ENCODE peak calls at places on chromosomes 4 and X, in eight cellular contexts. W is AG09309, O is GM12865, S is HCT116, B is psoas muscle, J is tibial artery, P is SJSA1, L is thyroid gland. I is an unnamed sample.

GRCh38 chr4:91243132-91243531 is 1060.6 kb upstream of the GRID2 start:
- DNase-seq in W (no peak), L (peak; percentile 87), S (no peak), B (no peak), O (no peak), J (no peak), P (no peak), I (no peak)

GRCh38 chr4:77821775-77822174 is 2.6 kb upstream of the CNOT6L start:
- DNase-seq in W (no peak), L (no peak), B (no peak), P (no peak), O (peak; percentile 42), J (no peak), S (no peak), I (no peak)

GRCh38 chr4:48483006-48483776 is at the start of gene SLC10A4:
- DNase-seq in P (no peak), L (peak; percentile 14), J (no peak), W (no peak), S (no peak), B (peak; percentile 18), O (no peak), I (no peak)

GRCh38 chrX:37378399-37378798 is 29.2 kb downstream of the PRRG1 start:
- DNase-seq in S (no peak), L (no peak), O (no peak), J (no peak), P (no peak), B (no peak), W (no peak), I (no peak)

GRCh38 chrX:2701600-2701999 is 10.5 kb downstream of the CD99 start:
- DNase-seq in O (no peak), L (no peak), S (no peak), P (no peak), J (no peak), B (no peak), W (no peak), I (no peak)

GRCh38 chr4:5760246-5760645 is 49.2 kb downstream of the EVC start:
- DNase-seq in J (no peak), P (no peak), S (no peak), W (no peak), L (no peak), O (no peak), B (no peak), I (no peak)

GRCh38 chr4:766152-766515 is 59.8 kb downstream of the CPLX1 start:
- DNase-seq in J (no peak), W (no peak), L (no peak), P (no peak), O (no peak), B (peak; percentile 14), S (no peak), I (no peak)

GRCh38 chr4:94446386-94446785 is 5.4 kb upstream of the PDLIM5 start:
- DNase-seq in L (no peak), O (no peak), J (no peak), B (no peak), P (no peak), S (no peak), W (peak; percentile 73), I (no peak)

GRCh38 chrX:13906103-13906502 is 89.2 kb upstream of the GPM6B start:
- DNase-seq in S (no peak), B (no peak), L (no peak), J (no peak), O (peak; percentile 1), W (no peak), P (no peak), I (no peak)

GRCh38 chr4:2537011-2537830 is 774 bp downstream of the FAM193A start:
- DNase-seq in S (no peak), W (no peak), B (peak; percentile 61), J (peak; percentile 26), L (peak; percentile 58), O (peak; percentile 67), P (no peak), I (no peak)

GRCh38 chrX:154734101-154734781 is 16.6 kb downstream of the GAB3 start:
- DNase-seq in B (peak; percentile 21), O (no peak), P (peak; percentile 44), L (peak; percentile 60), W (no peak), S (no peak), J (peak; percentile 46), I (no peak)

GRCh38 chr4:5051210-5051691 is at the start of gene STK32B:
- DNase-seq in O (peak; percentile 20), W (peak; percentile 40), L (peak; percentile 35), P (peak; percentile 69), S (no peak), B (peak; percentile 63), J (peak; percentile 62), I (peak; percentile 57)

GRCh38 chr4:173522874-173523395 is 7.1 kb downstream of the HAND2 start:
- DNase-seq in B (no peak), W (no peak), S (no peak), O (no peak), L (no peak), J (no peak), P (no peak), I (no peak)

GRCh38 chr4:173520921-173521473 is 9.0 kb downstream of the HAND2 start:
- DNase-seq in L (no peak), S (no peak), J (peak; percentile 21), W (no peak), P (no peak), B (no peak), O (no peak), I (no peak)

GRCh38 chr4:173519130-173520101 is 10.6 kb downstream of the HAND2 start:
- DNase-seq in J (no peak), W (no peak), S (no peak), L (no peak), O (no peak), P (no peak), B (no peak), I (no peak)

GRCh38 chr4:173522160-173522873 is 7.7 kb downstream of the HAND2 start:
- DNase-seq in O (no peak), L (peak; percentile 58), B (peak; percentile 81), S (no peak), J (peak; percentile 85), W (peak; percentile 54), P (no peak), I (no peak)

GRCh38 chr4:173521474-173522159 is 8.4 kb downstream of the HAND2 start:
- DNase-seq in L (no peak), P (no peak), W (no peak), J (peak; percentile 39), B (no peak), S (no peak), O (no peak), I (no peak)
- H3K4me3 ChIP-seq in L (peak overlapping the region; percentile 26), P (no peak overlapping the region), W (peak overlapping the region; percentile 24), J (peak overlapping the region; percentile 61), B (peak overlapping the region; percentile 65), S (no peak overlapping the region), O (no peak overlapping the region), I (peak overlapping the region; percentile 4)

GRCh38 chrX:153667281-153667831 is 6.3 kb downstream of the PNCK start:
- DNase-seq in O (no peak), B (no peak), S (no peak), J (no peak), P (no peak), W (no peak), L (no peak), I (no peak)
- H3K4me3 ChIP-seq in O (no peak overlapping the region), B (no peak overlapping the region), S (peak overlapping the region; percentile 30), J (no peak overlapping the region), P (no peak overlapping the region), W (peak overlapping the region; percentile 31), L (no peak overlapping the region), I (no peak overlapping the region)

GRCh38 chr4:158777423-158777822 is 8.6 kb downstream of the FNIP2 start:
- DNase-seq in S (no peak), L (no peak), P (no peak), W (no peak), J (no peak), O (no peak), B (no peak), I (no peak)
- H3K4me3 ChIP-seq in S (no peak overlapping the region), L (no peak overlapping the region), P (no peak overlapping the region), W (no peak overlapping the region), J (no peak overlapping the region), O (no peak overlapping the region), B (no peak overlapping the region), I (no peak overlapping the region)

GRCh38 chr4:170052919-170053318 is 26.7 kb upstream of the MFAP3L start:
- DNase-seq in L (no peak), S (no peak), B (no peak), W (no peak), O (no peak), J (no peak), P (no peak), I (no peak)

GRCh38 chr4:170047774-170048354 is 21.7 kb upstream of the MFAP3L start:
- DNase-seq in O (peak; percentile 68), P (no peak), W (peak; percentile 31), L (peak; percentile 64), J (peak; percentile 33), S (peak; percentile 57), B (no peak), I (peak; percentile 62)

GRCh38 chr4:170049793-170050192 is 23.6 kb upstream of the MFAP3L start:
- DNase-seq in P (no peak), L (no peak), B (no peak), S (no peak), W (no peak), O (no peak), J (no peak), I (no peak)

DNA sequence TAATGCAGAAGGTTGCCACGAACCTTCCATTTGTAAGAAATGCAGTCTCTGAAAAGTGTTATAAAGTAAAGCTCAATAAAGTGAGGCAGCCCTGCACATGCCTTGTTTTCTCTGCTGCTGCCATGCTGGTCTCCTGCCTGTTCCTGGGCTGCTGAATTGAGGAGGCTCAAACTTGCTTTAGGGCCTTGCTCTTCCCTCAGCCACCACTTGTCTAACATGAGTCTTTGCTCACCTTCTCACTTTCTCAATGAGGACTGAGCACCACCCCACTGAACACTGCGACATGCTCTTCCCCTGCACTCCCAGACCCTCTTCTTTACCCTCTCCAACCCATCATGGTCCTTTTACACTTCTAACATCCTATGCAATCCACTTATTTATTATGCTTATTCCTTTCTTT is 25.2 kb upstream of the MFAP3L start:
- DNase-seq in B (no peak), W (no peak), L (no peak), S (no peak), J (no peak), P (no peak), O (no peak), I (no peak)
- H3K4me3 ChIP-seq in B (no peak overlapping the region), W (no peak overlapping the region), L (no peak overlapping the region), S (no peak overlapping the region), J (no peak overlapping the region), P (no peak overlapping the region), O (no peak overlapping the region), I (no peak overlapping the region)

GRCh38 chr4:92307156-92307555 is 3.4 kb downstream of the GRID2 start:
- DNase-seq in B (no peak), J (no peak), L (no peak), W (no peak), S (no peak), P (no peak), O (no peak), I (no peak)

GRCh38 chr4:92307886-92308285 is 4.1 kb downstream of the GRID2 start:
- DNase-seq in W (no peak), P (no peak), S (no peak), B (no peak), J (no peak), O (no peak), L (no peak), I (no peak)

GRCh38 chr4:92305148-92305877 is 1.5 kb downstream of the GRID2 start:
- DNase-seq in P (peak; percentile 45), S (peak; percentile 22), W (no peak), B (peak; percentile 13), O (peak; percentile 3), L (peak; percentile 58), J (no peak), I (peak; percentile 93)

GRCh38 chr4:92304636-92305035 is 870 bp downstream of the GRID2 start:
- DNase-seq in S (no peak), J (no peak), O (no peak), W (no peak), P (no peak), B (no peak), L (no peak), I (no peak)

GRCh38 chr4:92305878-92306520 is 2.2 kb downstream of the GRID2 start:
- DNase-seq in W (no peak), O (no peak), B (no peak), J (no peak), P (no peak), L (no peak), S (no peak), I (no peak)
- H3K4me3 ChIP-seq in W (no peak overlapping the region), O (no peak overlapping the region), B (peak overlapping the region; percentile 50), J (peak overlapping the region; percentile 43), P (no peak overlapping the region), L (peak overlapping the region; percentile 17), S (peak overlapping the region; percentile 37), I (peak overlapping the region; percentile 73)

I was measured in dorsolateral prefrontal cortex.